ENCODE peak calls at places on chromosome 5, in four cellular contexts. A is GM10248; O is GM13977; Y is effector CD4-positive, alpha-beta T cell. W is an unnamed sample.

GRCh38 chr5:150061538-150061995 is 24.8 kb downstream of the CSF1R start:
- DNase-seq in A (no peak), O (no peak), Y (no peak), W (no peak)

GRCh38 chr5:54021413-54022155 is 288.8 kb downstream of the ARL15 start:
- DNase-seq in A (no peak), O (no peak), Y (no peak), W (no peak)

GRCh38 chr5:175921066-175921730 is 46.9 kb downstream of the THOC3 start:
- DNase-seq in A (no peak), O (no peak), Y (no peak), W (no peak)

GRCh38 chr5:89470658-89471057 is 587.7 kb upstream of the MEF2C start:
- DNase-seq in A (no peak), O (no peak), Y (no peak), W (no peak)

GRCh38 chr5:115586525-115587146 is 15.6 kb downstream of the TICAM2 start:
- DNase-seq in A (no peak), O (no peak), Y (no peak), W (no peak)

GRCh38 chr5:149387081-149387611 is 8.1 kb upstream of the IL17B start:
- DNase-seq in A (no peak), O (no peak), Y (no peak), W (no peak)

GRCh38 chr5:96968074-96968473 is 32.2 kb downstream of the LNPEP start:
- DNase-seq in A (no peak), O (no peak), Y (no peak), W (no peak)

GRCh38 chr5:77073667-77074066 is 13.4 kb downstream of the ZBED3 start:
- DNase-seq in A (no peak), O (no peak), Y (no peak), W (no peak)

GRCh38 chr5:149358818-149359217 is 972 bp downstream of the PCYOX1L start:
- DNase-seq in A (no peak), O (no peak), Y (no peak), W (no peak)

GRCh38 chr5:80083115-80083890 is 48.2 kb downstream of the THBS4 start:
- DNase-seq in A (peak), O (peak), Y (no peak), W (peak)

GRCh38 chr5:17157916-17158529 is 59.4 kb upstream of the BASP1 start:
- DNase-seq in A (no peak), O (no peak), Y (no peak), W (peak)

GRCh38 chr5:59489551-59489950 is 404.0 kb downstream of the PDE4D start:
- DNase-seq in A (no peak), O (no peak), Y (no peak), W (no peak)

GRCh38 chr5:124613273-124613953 is 133.0 kb downstream of the ZNF608 start:
- DNase-seq in A (no peak), O (no peak), Y (no peak), W (no peak)

GRCh38 chr5:109865636-109866035 is 175.9 kb downstream of the MAN2A1 start:
- DNase-seq in A (no peak), O (no peak), Y (no peak), W (peak)

GRCh38 chr5:10874561-10874960 is 113.5 kb upstream of the DAP start:
- DNase-seq in A (no peak), O (no peak), Y (no peak), W (no peak)

GRCh38 chr5:170571331-170571731 is 67.5 kb downstream of the KCNIP1 start:
- DNase-seq in A (no peak), O (no peak), Y (no peak), W (peak)

GRCh38 chr5:79305706-79306105 is 69.8 kb downstream of the JMY start:
- DNase-seq in A (no peak), O (no peak), Y (no peak), W (no peak)

W was measured in HS-5.